ENCODE peak calls at places on chromosomes 6 and 20, in four cellular contexts. One of them, this sample, is unnamed.
A peak's percentile ranks its signal among the peaks of the same experiment; 100 is the strongest.

GRCh38 chr6:31462964-31463940 is 34.7 kb upstream of the MICB start:
- DNase-seq in GM20000: peak; percentile 91
- DNase-seq in AG08395: peak; percentile 90
- DNase-seq in stimulated activated CD8-positive, alpha-beta memory T cell treated with anti-CD3 and anti-CD28 coated beads, Interleukin-12 subunit alpha, Interleukin-12 subunit beta, amount 100 ng/mL, for 4 hours: peak; percentile 76
- DNase-seq in this sample: peak; percentile 92

GRCh38 chr6:149545754-149546471 is at the start of gene PPIL4:
- DNase-seq in GM20000: peak; percentile 90
- DNase-seq in AG08395: peak; percentile 94
- DNase-seq in stimulated activated CD8-positive, alpha-beta memory T cell treated with anti-CD3 and anti-CD28 coated beads, Interleukin-12 subunit alpha, Interleukin-12 subunit beta, amount 100 ng/mL, for 4 hours: peak; percentile 95
- DNase-seq in this sample: peak; percentile 89

GRCh38 chr20:17500826-17501225 is 30.4 kb downstream of the BFSP1 start:
- DNase-seq in GM20000: no peak
- DNase-seq in AG08395: no peak
- DNase-seq in stimulated activated CD8-positive, alpha-beta memory T cell treated with anti-CD3 and anti-CD28 coated beads, Interleukin-12 subunit alpha, Interleukin-12 subunit beta, amount 100 ng/mL, for 4 hours: no peak
- DNase-seq in this sample: no peak

GRCh38 chr6:2911171-2911570 is 8.1 kb upstream of the SERPINB9 start:
- DNase-seq in GM20000: no peak
- DNase-seq in AG08395: no peak
- DNase-seq in stimulated activated CD8-positive, alpha-beta memory T cell treated with anti-CD3 and anti-CD28 coated beads, Interleukin-12 subunit alpha, Interleukin-12 subunit beta, amount 100 ng/mL, for 4 hours: no peak
- DNase-seq in this sample: no peak

GRCh38 chr6:20533746-20534294 is 437 bp upstream of the CDKAL1 start:
- DNase-seq in GM20000: no peak
- DNase-seq in AG08395: no peak
- DNase-seq in stimulated activated CD8-positive, alpha-beta memory T cell treated with anti-CD3 and anti-CD28 coated beads, Interleukin-12 subunit alpha, Interleukin-12 subunit beta, amount 100 ng/mL, for 4 hours: no peak
- DNase-seq in this sample: no peak

GRCh38 chr6:56875961-56876360 is 78.9 kb upstream of the BEND6 start:
- DNase-seq in GM20000: no peak
- DNase-seq in AG08395: peak; percentile 32
- DNase-seq in stimulated activated CD8-positive, alpha-beta memory T cell treated with anti-CD3 and anti-CD28 coated beads, Interleukin-12 subunit alpha, Interleukin-12 subunit beta, amount 100 ng/mL, for 4 hours: no peak
- DNase-seq in this sample: peak; percentile 84

GRCh38 chr6:3919130-3919628 is 70.0 kb downstream of the FAM50B start:
- DNase-seq in GM20000: no peak
- DNase-seq in AG08395: peak; percentile 31
- DNase-seq in stimulated activated CD8-positive, alpha-beta memory T cell treated with anti-CD3 and anti-CD28 coated beads, Interleukin-12 subunit alpha, Interleukin-12 subunit beta, amount 100 ng/mL, for 4 hours: no peak
- DNase-seq in this sample: no peak

GRCh38 chr6:1310628-1311399 is 1.1 kb upstream of the FOXQ1 start:
- DNase-seq in GM20000: no peak
- DNase-seq in AG08395: no peak
- DNase-seq in stimulated activated CD8-positive, alpha-beta memory T cell treated with anti-CD3 and anti-CD28 coated beads, Interleukin-12 subunit alpha, Interleukin-12 subunit beta, amount 100 ng/mL, for 4 hours: no peak
- DNase-seq in this sample: peak; percentile 89

GRCh38 chr6:121339639-121340226 is 5.5 kb upstream of the TBC1D32 start:
- DNase-seq in GM20000: no peak
- DNase-seq in AG08395: no peak
- DNase-seq in stimulated activated CD8-positive, alpha-beta memory T cell treated with anti-CD3 and anti-CD28 coated beads, Interleukin-12 subunit alpha, Interleukin-12 subunit beta, amount 100 ng/mL, for 4 hours: no peak
- DNase-seq in this sample: no peak

GRCh38 chr6:21914121-21914973 is 320.8 kb downstream of the SOX4 start:
- DNase-seq in GM20000: peak; percentile 11
- DNase-seq in AG08395: no peak
- DNase-seq in stimulated activated CD8-positive, alpha-beta memory T cell treated with anti-CD3 and anti-CD28 coated beads, Interleukin-12 subunit alpha, Interleukin-12 subunit beta, amount 100 ng/mL, for 4 hours: no peak
- DNase-seq in this sample: no peak

GRCh38 chr6:33566182-33567084 is 13.6 kb downstream of the BAK1 start:
- DNase-seq in GM20000: no peak
- DNase-seq in AG08395: peak; percentile 87
- DNase-seq in stimulated activated CD8-positive, alpha-beta memory T cell treated with anti-CD3 and anti-CD28 coated beads, Interleukin-12 subunit alpha, Interleukin-12 subunit beta, amount 100 ng/mL, for 4 hours: no peak
- DNase-seq in this sample: no peak

GRCh38 chr6:8108031-8108660 is 5.8 kb upstream of the EEF1E1 start:
- DNase-seq in GM20000: no peak
- DNase-seq in AG08395: peak; percentile 89
- DNase-seq in stimulated activated CD8-positive, alpha-beta memory T cell treated with anti-CD3 and anti-CD28 coated beads, Interleukin-12 subunit alpha, Interleukin-12 subunit beta, amount 100 ng/mL, for 4 hours: no peak
- DNase-seq in this sample: peak; percentile 93

GRCh38 chr6:134722996-134723871 is 226.7 kb downstream of the ALDH8A1 start:
- DNase-seq in GM20000: no peak
- DNase-seq in AG08395: no peak
- DNase-seq in stimulated activated CD8-positive, alpha-beta memory T cell treated with anti-CD3 and anti-CD28 coated beads, Interleukin-12 subunit alpha, Interleukin-12 subunit beta, amount 100 ng/mL, for 4 hours: no peak
- DNase-seq in this sample: no peak

GRCh38 chr6:35385457-35386202 is 43.3 kb downstream of the PPARD start:
- DNase-seq in GM20000: no peak
- DNase-seq in AG08395: peak; percentile 69
- DNase-seq in stimulated activated CD8-positive, alpha-beta memory T cell treated with anti-CD3 and anti-CD28 coated beads, Interleukin-12 subunit alpha, Interleukin-12 subunit beta, amount 100 ng/mL, for 4 hours: no peak
- DNase-seq in this sample: peak; percentile 47

GRCh38 chr6:153616506-153616905 is 422.5 kb upstream of the OPRM1 start:
- DNase-seq in GM20000: no peak
- DNase-seq in AG08395: no peak
- DNase-seq in stimulated activated CD8-positive, alpha-beta memory T cell treated with anti-CD3 and anti-CD28 coated beads, Interleukin-12 subunit alpha, Interleukin-12 subunit beta, amount 100 ng/mL, for 4 hours: no peak
- DNase-seq in this sample: no peak

GRCh38 chr6:14100098-14100497 is 17.5 kb upstream of the CD83 start:
- DNase-seq in GM20000: no peak
- DNase-seq in AG08395: no peak
- DNase-seq in stimulated activated CD8-positive, alpha-beta memory T cell treated with anti-CD3 and anti-CD28 coated beads, Interleukin-12 subunit alpha, Interleukin-12 subunit beta, amount 100 ng/mL, for 4 hours: no peak
- DNase-seq in this sample: no peak

GRCh38 chr6:69026243-69026642 is 391.2 kb downstream of the ADGRB3 start:
- DNase-seq in GM20000: no peak
- DNase-seq in AG08395: peak; percentile 5
- DNase-seq in stimulated activated CD8-positive, alpha-beta memory T cell treated with anti-CD3 and anti-CD28 coated beads, Interleukin-12 subunit alpha, Interleukin-12 subunit beta, amount 100 ng/mL, for 4 hours: no peak
- DNase-seq in this sample: no peak

GRCh38 chr6:105601541-105602174 is 198.8 kb upstream of the PREP start:
- DNase-seq in GM20000: peak; percentile 61
- DNase-seq in AG08395: peak; percentile 89
- DNase-seq in stimulated activated CD8-positive, alpha-beta memory T cell treated with anti-CD3 and anti-CD28 coated beads, Interleukin-12 subunit alpha, Interleukin-12 subunit beta, amount 100 ng/mL, for 4 hours: no peak
- DNase-seq in this sample: peak; percentile 36

GRCh38 chr20:63911171-63911570 is 16.2 kb downstream of the DNAJC5 start:
- DNase-seq in GM20000: no peak
- DNase-seq in AG08395: peak; percentile 22
- DNase-seq in stimulated activated CD8-positive, alpha-beta memory T cell treated with anti-CD3 and anti-CD28 coated beads, Interleukin-12 subunit alpha, Interleukin-12 subunit beta, amount 100 ng/mL, for 4 hours: no peak
- DNase-seq in this sample: no peak

This sample was measured in HepG2.